ENCODE peak calls at places on chromosomes 7 and 10, in five cellular contexts. I is prostate gland, B is HL-60, U is RWPE1, N is mesenchymal stem cell. W is an unnamed sample.
A peak's percentile ranks its signal among the peaks of the same experiment; 100 is the strongest.

GRCh38 chr7:9013940-9014339 is 580.5 kb downstream of the NXPH1 start:
- DNase-seq in I (no peak), N (no peak), U (no peak), B (no peak), W (no peak)

GRCh38 chr7:2882111-2882510 is 38.0 kb upstream of the GNA12 start:
- DNase-seq in N (no peak), U (no peak), I (no peak), B (no peak), W (no peak)

GRCh38 chr10:22443200-22443881 is 98.0 kb downstream of the SPAG6 start:
- DNase-seq in I (no peak), U (no peak), N (no peak), B (no peak), W (no peak)

GRCh38 chr7:30739691-30740090 is 12.2 kb upstream of the INMT start:
- DNase-seq in N (no peak), B (no peak), U (no peak), I (no peak), W (no peak)

GRCh38 chr10:124644771-124645170 is 99.4 kb downstream of the FAM53B start:
- DNase-seq in B (no peak), U (no peak), N (no peak), I (no peak), W (no peak)

GRCh38 chr7:48337012-48337621 is 165.9 kb downstream of the ABCA13 start:
- DNase-seq in B (no peak), U (peak; percentile 47), N (no peak), I (no peak), W (peak; percentile 50)

GRCh38 chr10:70480254-70480861 is 1.8 kb downstream of the PALD1 start:
- DNase-seq in I (no peak), N (no peak), B (no peak), U (no peak), W (no peak)

GRCh38 chr7:80324032-80324431 is 187.8 kb downstream of the GNAT3 start:
- DNase-seq in N (peak; percentile 64), I (no peak), U (peak; percentile 72), B (no peak), W (no peak)

GRCh38 chr7:138864667-138865066 is 66.7 kb upstream of the ATP6V0A4 start:
- DNase-seq in I (no peak), N (peak; percentile 80), B (peak; percentile 88), U (peak; percentile 71), W (no peak)

GRCh38 chr10:60188548-60188947 is 201.1 kb downstream of the ANK3 start:
- DNase-seq in N (no peak), I (no peak), U (no peak), B (no peak), W (no peak)
- H3K27ac ChIP-seq in N (no peak overlapping the region), I (no peak overlapping the region), U (no peak overlapping the region), B (no peak overlapping the region), W (no peak overlapping the region)

GRCh38 chr10:76736848-76737495 is 900.6 kb downstream of the KCNMA1 start:
- DNase-seq in N (no peak), B (no peak), U (no peak), I (no peak), W (no peak)

GRCh38 chr10:76733441-76733840 is 904.2 kb downstream of the KCNMA1 start:
- DNase-seq in U (no peak), I (no peak), B (no peak), N (no peak), W (no peak)

GRCh38 chr10:76738991-76739390 is 898.6 kb downstream of the KCNMA1 start:
- DNase-seq in B (no peak), N (no peak), I (no peak), U (no peak), W (no peak)

GRCh38 chr10:76732306-76732705 is 905.3 kb downstream of the KCNMA1 start:
- DNase-seq in I (no peak), U (no peak), B (no peak), N (no peak), W (no peak)

GRCh38 chr10:76736392-76736791 is 901.2 kb downstream of the KCNMA1 start:
- DNase-seq in I (no peak), N (no peak), B (no peak), U (no peak), W (no peak)
- H3K27ac ChIP-seq in I (no peak overlapping the region), N (no peak overlapping the region), B (no peak overlapping the region), U (no peak overlapping the region), W (no peak overlapping the region)

GRCh38 chr7:15557186-15557585 is 4.6 kb downstream of the AGMO start:
- DNase-seq in I (no peak), B (no peak), U (no peak), N (no peak), W (no peak)
- H3K27ac ChIP-seq in I (no peak overlapping the region), B (no peak overlapping the region), U (no peak overlapping the region), N (peak overlapping the region; percentile 57), W (no peak overlapping the region)

GRCh38 chr7:105267244-105267643 is 121.5 kb downstream of the SRPK2 start:
- DNase-seq in N (no peak), I (no peak), U (no peak), B (no peak), W (no peak)
- H3K27ac ChIP-seq in N (no peak overlapping the region), I (no peak overlapping the region), U (no peak overlapping the region), B (no peak overlapping the region), W (peak overlapping the region; percentile 4)

DNA sequence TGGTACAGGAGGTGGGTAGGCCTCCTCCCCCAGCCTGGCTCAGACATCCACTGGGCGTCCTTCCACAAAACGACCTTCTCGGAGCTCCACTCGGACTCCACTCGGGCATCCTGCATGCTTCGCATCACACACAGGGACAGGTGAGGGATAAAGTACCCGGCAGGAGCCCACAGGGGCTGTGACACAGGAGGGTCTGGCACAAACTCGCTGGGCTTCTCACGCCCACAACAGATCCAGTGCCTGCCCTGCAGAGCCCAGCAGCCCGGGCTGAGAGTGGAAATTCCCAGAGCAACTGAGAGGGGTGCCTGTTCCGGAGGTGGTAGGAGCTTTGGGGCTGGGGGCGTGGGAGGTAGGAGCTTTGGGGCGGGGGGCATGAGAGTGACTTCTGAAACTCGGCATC is 108.4 kb downstream of the MKI67 start:
- DNase-seq in B (no peak), U (no peak), N (no peak), I (no peak), W (no peak)
- H3K27ac ChIP-seq in B (no peak overlapping the region), U (no peak overlapping the region), N (no peak overlapping the region), I (no peak overlapping the region), W (no peak overlapping the region)

DNA sequence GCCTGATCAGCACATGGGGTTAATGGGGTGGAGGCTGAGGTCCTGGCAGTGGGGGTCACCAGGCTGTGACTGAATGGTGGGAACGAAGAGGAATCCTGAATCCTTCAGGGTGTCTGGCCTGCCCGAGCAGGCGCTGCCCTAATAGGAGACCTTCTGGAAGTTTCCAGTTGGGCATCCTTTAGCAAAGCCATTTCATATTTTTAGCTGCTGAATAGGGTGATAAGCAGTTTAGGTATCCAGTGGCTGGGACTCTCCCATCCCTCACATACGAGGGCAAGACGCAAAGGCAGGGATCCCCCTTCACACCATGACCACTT is 159.3 kb downstream of the SH3PXD2A start:
- DNase-seq in B (no peak), N (no peak), U (no peak), I (no peak), W (no peak)
- H3K27ac ChIP-seq in B (no peak overlapping the region), N (no peak overlapping the region), U (peak overlapping the region; percentile 84), I (no peak overlapping the region), W (peak overlapping the region; percentile 23)

GRCh38 chr10:102064503-102064867 is 664 bp upstream of the HPS6 start:
- DNase-seq in U (no peak), N (no peak), B (no peak), I (no peak), W (no peak)
- H3K27ac ChIP-seq in U (peak overlapping the region; percentile 86), N (peak overlapping the region; percentile 54), B (peak overlapping the region; percentile 72), I (peak overlapping the region; percentile 91), W (peak overlapping the region; percentile 71)

GRCh38 chr10:3780766-3781457 is 4.1 kb downstream of the KLF6 start:
- DNase-seq in B (no peak), U (no peak), I (no peak), N (peak; percentile 61), W (no peak)
- H3K27ac ChIP-seq in B (no peak overlapping the region), U (peak overlapping the region; percentile 99), I (peak overlapping the region; percentile 98), N (peak overlapping the region; percentile 88), W (peak overlapping the region; percentile 100)

DNA sequence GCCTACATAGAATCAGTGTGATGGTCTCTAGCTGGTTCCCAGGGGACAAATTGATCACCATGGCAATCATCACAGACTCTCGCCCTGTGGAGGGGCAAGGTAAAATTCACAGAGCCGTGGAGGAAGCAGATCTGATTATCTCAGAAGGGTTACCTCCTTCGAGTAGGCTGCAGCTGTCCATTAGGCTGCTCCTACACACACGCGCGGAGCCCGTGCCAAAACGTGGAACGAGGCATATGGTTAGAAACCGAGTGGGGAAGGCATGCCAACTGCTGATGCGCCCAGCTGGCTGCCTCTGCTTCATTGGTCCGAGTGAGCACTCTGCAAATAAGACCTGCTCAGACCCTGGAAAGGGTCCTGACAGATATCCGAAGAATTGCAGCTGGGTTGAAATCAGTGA is 52.7 kb upstream of the PTER start:
- DNase-seq in B (no peak), N (no peak), I (no peak), U (no peak), W (no peak)
- H3K27ac ChIP-seq in B (no peak overlapping the region), N (no peak overlapping the region), I (no peak overlapping the region), U (no peak overlapping the region), W (no peak overlapping the region)

W was measured in hepatocyte.